ENCODE peak calls at places on chromosome 12, in four cellular contexts. H is GM12891, U is stomach, F is suprapubic skin. P is an unnamed sample.

GRCh38 chr12:113903381-113903863 is 62.7 kb downstream of the RBM19 start:
- DNase-seq in H (no peak), U (no peak), F (no peak), P (no peak)

GRCh38 chr12:50102648-50103309 is 1.0 kb upstream of the GPD1 start:
- DNase-seq in H (no peak), U (no peak), F (no peak), P (no peak)

GRCh38 chr12:91023326-91024004 is 18.7 kb upstream of the EPYC start:
- DNase-seq in H (no peak), U (no peak), F (no peak), P (no peak)

GRCh38 chr12:111117017-111117416 is 196.6 kb upstream of the MYL2 start:
- DNase-seq in H (no peak), U (no peak), F (no peak), P (no peak)

GRCh38 chr12:1795785-1796514 is 24.4 kb upstream of the LRTM2 start:
- DNase-seq in H (peak; percentile 96), U (peak; percentile 95), F (peak; percentile 94), P (peak; percentile 86)

GRCh38 chr12:75933136-75933535 is 98.4 kb downstream of the PHLDA1 start:
- DNase-seq in H (no peak), U (no peak), F (no peak), P (no peak)

GRCh38 chr12:77256924-77257323 is 191.6 kb upstream of the E2F7 start:
- DNase-seq in H (no peak), U (no peak), F (no peak), P (no peak)

GRCh38 chr12:68489273-68489672 is 121.4 kb upstream of the RAP1B start:
- DNase-seq in H (no peak), U (no peak), F (no peak), P (no peak)

GRCh38 chr12:1350055-1350933 is 244.1 kb downstream of the FBXL14 start:
- DNase-seq in H (no peak), U (no peak), F (no peak), P (no peak)

GRCh38 chr12:6896846-6897435 is 7.7 kb upstream of the LRRC23 start:
- DNase-seq in H (no peak), U (no peak), F (no peak), P (no peak)

GRCh38 chr12:22130671-22131070 is 84.7 kb downstream of the CMAS start:
- DNase-seq in H (no peak), U (no peak), F (no peak), P (no peak)

GRCh38 chr12:127893875-127894635 is 372.9 kb upstream of the TMEM132C start:
- DNase-seq in H (no peak), U (no peak), F (no peak), P (no peak)

GRCh38 chr12:95445884-95446482 is 28.0 kb upstream of the METAP2 start:
- DNase-seq in H (no peak), U (no peak), F (no peak), P (no peak)

GRCh38 chr12:127396720-127397119 is 870.2 kb upstream of the TMEM132C start:
- DNase-seq in H (no peak), U (no peak), F (no peak), P (no peak)

GRCh38 chr12:65935906-65936528 is 111.7 kb downstream of the HMGA2 start:
- DNase-seq in H (no peak), U (no peak), F (no peak), P (no peak)

GRCh38 chr12:132869551-132869950 is 17.9 kb downstream of the CHFR start:
- DNase-seq in H (no peak), U (no peak), F (no peak), P (no peak)

GRCh38 chr12:105419606-105420005 is 89.1 kb downstream of the C12orf75 start:
- DNase-seq in H (no peak), U (no peak), F (no peak), P (no peak)

GRCh38 chr12:23699031-23699430 is 250.4 kb downstream of the SOX5 start:
- DNase-seq in H (no peak), U (no peak), F (no peak), P (no peak)

GRCh38 chr12:123617144-123617543 is 15.2 kb downstream of the DDX55 start:
- DNase-seq in H (no peak), U (no peak), F (no peak), P (no peak)

GRCh38 chr12:110908377-110909136 is 11.8 kb downstream of the MYL2 start:
- DNase-seq in H (no peak), U (no peak), F (no peak), P (no peak)

GRCh38 chr12:4268549-4269181 is 4.9 kb upstream of the CCND2 start:
- DNase-seq in H (no peak), U (no peak), F (no peak), P (no peak)

GRCh38 chr12:56995201-56995929 is 11.0 kb downstream of the ZBTB39 start:
- DNase-seq in H (no peak), U (no peak), F (no peak), P (no peak)

GRCh38 chr12:60710246-60710645 is 1114.4 kb downstream of the SLC16A7 start:
- DNase-seq in H (no peak), U (peak; percentile 26), F (no peak), P (no peak)

DNA sequence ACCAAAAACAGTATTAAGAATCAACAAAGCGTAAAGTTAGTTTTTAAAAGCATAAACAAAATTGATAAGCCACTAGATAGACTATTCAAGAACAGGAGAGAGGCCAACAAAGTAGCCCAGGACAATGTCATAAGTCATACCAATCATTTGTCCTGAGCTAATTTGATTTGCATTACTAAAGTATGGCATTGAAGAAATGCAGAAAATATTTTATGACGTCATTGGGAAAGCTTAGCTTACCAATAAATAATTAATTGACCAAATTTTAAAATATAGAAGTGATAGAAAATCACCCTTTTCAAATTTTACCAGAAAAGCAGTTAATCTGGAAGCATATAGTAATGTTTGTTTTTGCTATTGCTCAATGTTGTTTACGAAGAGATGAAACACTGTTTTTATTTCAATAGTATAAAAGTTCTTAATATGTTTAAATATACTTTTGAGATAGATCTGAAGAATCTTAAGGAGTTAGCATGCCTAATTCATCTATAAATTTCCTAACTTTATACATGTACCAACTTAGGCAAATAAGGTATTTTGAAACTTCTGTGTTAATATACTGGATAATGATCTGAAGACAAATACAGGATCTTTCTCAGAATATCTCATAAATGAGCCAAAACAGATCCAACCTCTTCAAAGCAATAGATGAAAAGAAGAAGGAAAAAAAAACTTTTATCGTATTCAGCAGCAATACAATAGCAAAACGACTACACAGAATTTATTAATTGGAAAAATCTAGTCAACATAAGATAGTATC is 1118.5 kb downstream of the SLC16A7 start:
- DNase-seq in H (no peak), U (no peak), F (no peak), P (no peak)
- TF ChIP-seq POLR2AphosphoS5 in H (no peak), U (no peak), F (no peak), P (no peak)

GRCh38 chr12:38541849-38542248 is 225.3 kb downstream of the ALG10B start:
- DNase-seq in H (no peak), U (no peak), F (no peak), P (no peak)

GRCh38 chr12:38547586-38547985 is 231.0 kb downstream of the ALG10B start:
- DNase-seq in H (no peak), U (no peak), F (no peak), P (no peak)

GRCh38 chr12:38543151-38543550 is 226.6 kb downstream of the ALG10B start:
- DNase-seq in H (no peak), U (no peak), F (no peak), P (no peak)

GRCh38 chr12:38540156-38540555 is 223.6 kb downstream of the ALG10B start:
- DNase-seq in H (no peak), U (no peak), F (no peak), P (no peak)

GRCh38 chr12:38544357-38545066 is 227.9 kb downstream of the ALG10B start:
- DNase-seq in H (no peak), U (no peak), F (no peak), P (no peak)
- TF ChIP-seq POLR2AphosphoS5 in H (no peak), U (no peak), F (no peak), P (no peak)

GRCh38 chr12:52151859-52152783 is 39.7 kb downstream of the KRT80 start:
- DNase-seq in H (peak; percentile 86), U (peak; percentile 79), F (peak; percentile 93), P (peak; percentile 91)
- TF ChIP-seq POLR2AphosphoS5 in H (no peak), U (no peak), F (peak; percentile 48), P (no peak)

DNA sequence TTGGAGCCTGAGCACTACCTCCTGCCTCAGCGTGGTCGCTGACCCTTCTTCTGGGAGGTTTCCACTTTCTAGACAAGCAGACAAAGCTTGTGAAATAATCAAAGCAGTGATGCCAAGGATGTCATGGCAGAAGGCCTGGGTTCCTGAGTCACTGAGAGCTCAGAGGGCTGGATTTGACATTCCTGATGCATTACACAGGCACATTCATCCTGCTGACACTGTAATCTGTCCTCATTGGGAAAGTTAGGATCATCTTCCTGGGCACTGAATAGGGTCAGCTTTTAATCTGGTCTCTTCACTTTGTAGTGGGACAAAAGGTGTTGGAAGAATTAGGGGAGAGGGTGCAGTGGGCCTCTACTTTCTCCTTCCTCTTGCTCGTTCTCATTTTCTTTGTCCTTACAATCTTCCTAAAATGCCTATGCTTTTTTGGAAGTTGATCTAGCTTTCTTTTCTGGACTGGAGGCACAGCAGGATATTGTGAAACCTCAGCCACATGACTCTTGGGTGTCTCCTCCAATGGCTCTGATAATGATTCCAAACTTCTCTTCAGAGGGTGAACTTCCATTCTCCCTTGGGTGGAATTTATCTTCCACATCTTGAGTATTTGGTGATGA is 29.6 kb downstream of the EEA1 start:
- DNase-seq in H (no peak), U (peak; percentile 34), F (peak; percentile 92), P (peak; percentile 55)
- TF ChIP-seq POLR2AphosphoS5 in H (no peak), U (no peak), F (peak; percentile 90), P (peak; percentile 73)

GRCh38 chr12:121423682-121424631 is 24.0 kb downstream of the RNF34 start:
- DNase-seq in H (no peak), U (no peak), F (no peak), P (no peak)
- TF ChIP-seq POLR2AphosphoS5 in H (no peak), U (no peak), F (no peak), P (no peak)

GRCh38 chr12:10242539-10242938 is 29.9 kb downstream of the GABARAPL1 start:
- DNase-seq in H (no peak), U (no peak), F (no peak), P (no peak)

GRCh38 chr12:10236720-10237119 is 24.0 kb downstream of the GABARAPL1 start:
- DNase-seq in H (no peak), U (no peak), F (no peak), P (no peak)

GRCh38 chr12:10241781-10242180 is 29.1 kb downstream of the GABARAPL1 start:
- DNase-seq in H (no peak), U (no peak), F (no peak), P (no peak)

GRCh38 chr12:10243803-10244520 is 31.3 kb downstream of the GABARAPL1 start:
- DNase-seq in H (peak; percentile 16), U (no peak), F (no peak), P (no peak)

GRCh38 chr12:10241276-10241675 is 28.6 kb downstream of the GABARAPL1 start:
- DNase-seq in H (no peak), U (no peak), F (no peak), P (no peak)
- TF ChIP-seq POLR2AphosphoS5 in H (no peak), U (no peak), F (no peak), P (no peak)

P was measured in breast epithelium.